ENCODE peak calls at places on chromosomes 6 and 20, in five cellular contexts. One of them, this sample, is unnamed.

GRCh38 chr6:166257911-166258318 is 50.3 kb downstream of the PRR18 start:
- DNase-seq in breast epithelium: no peak
- DNase-seq in Panc1: no peak
- DNase-seq in GM23338: no peak
- DNase-seq in sigmoid colon: no peak
- DNase-seq in this sample: no peak

GRCh38 chr6:133863228-133863627 is 25.7 kb upstream of the TCF21 start:
- DNase-seq in breast epithelium: no peak
- DNase-seq in Panc1: no peak
- DNase-seq in GM23338: no peak
- DNase-seq in sigmoid colon: no peak
- DNase-seq in this sample: no peak

GRCh38 chr6:136607204-136607931 is 57.1 kb upstream of the MAP7 start:
- DNase-seq in breast epithelium: no peak
- DNase-seq in Panc1: peak; percentile 27
- DNase-seq in GM23338: no peak
- DNase-seq in sigmoid colon: no peak
- DNase-seq in this sample: peak; percentile 31

GRCh38 chr6:139722540-139722939 is 348.1 kb upstream of the CITED2 start:
- DNase-seq in breast epithelium: no peak
- DNase-seq in Panc1: no peak
- DNase-seq in GM23338: no peak
- DNase-seq in sigmoid colon: no peak
- DNase-seq in this sample: no peak

GRCh38 chr6:125858427-125859320 is 67.9 kb downstream of the NCOA7 start:
- DNase-seq in breast epithelium: peak; percentile 55
- DNase-seq in Panc1: peak; percentile 18
- DNase-seq in GM23338: peak; percentile 96
- DNase-seq in sigmoid colon: peak; percentile 67
- DNase-seq in this sample: peak; percentile 67

GRCh38 chr6:31493875-31494694 is 3.9 kb upstream of the MICB start:
- DNase-seq in breast epithelium: peak; percentile 77
- DNase-seq in Panc1: no peak
- DNase-seq in GM23338: peak; percentile 93
- DNase-seq in sigmoid colon: peak; percentile 84
- DNase-seq in this sample: peak; percentile 73

GRCh38 chr6:45667766-45668165 is 290.0 kb upstream of the SUPT3H start:
- DNase-seq in breast epithelium: no peak
- DNase-seq in Panc1: no peak
- DNase-seq in GM23338: no peak
- DNase-seq in sigmoid colon: no peak
- DNase-seq in this sample: no peak

GRCh38 chr6:87164506-87164905 is 9.1 kb downstream of the ZNF292 start:
- DNase-seq in breast epithelium: no peak
- DNase-seq in Panc1: no peak
- DNase-seq in GM23338: no peak
- DNase-seq in sigmoid colon: no peak
- DNase-seq in this sample: no peak

GRCh38 chr6:47633141-47633540 is 65.2 kb upstream of the ADGRF4 start:
- DNase-seq in breast epithelium: no peak
- DNase-seq in Panc1: no peak
- DNase-seq in GM23338: peak; percentile 19
- DNase-seq in sigmoid colon: no peak
- DNase-seq in this sample: no peak

GRCh38 chr6:170052991-170053821 is 237.7 kb downstream of the DLL1 start:
- DNase-seq in breast epithelium: peak; percentile 51
- DNase-seq in Panc1: no peak
- DNase-seq in GM23338: no peak
- DNase-seq in sigmoid colon: peak; percentile 60
- DNase-seq in this sample: no peak

GRCh38 chr20:6122111-6122872 is 538 bp downstream of the FERMT1 start:
- DNase-seq in breast epithelium: no peak
- DNase-seq in Panc1: no peak
- DNase-seq in GM23338: peak; percentile 66
- DNase-seq in sigmoid colon: no peak
- DNase-seq in this sample: peak; percentile 68

GRCh38 chr6:37077459-37078296 is 72.2 kb downstream of the FGD2 start:
- DNase-seq in breast epithelium: peak; percentile 61
- DNase-seq in Panc1: no peak
- DNase-seq in GM23338: peak; percentile 87
- DNase-seq in sigmoid colon: peak; percentile 94
- DNase-seq in this sample: peak; percentile 14

GRCh38 chr6:38134704-38135088 is 315.2 kb downstream of the ZFAND3 start:
- DNase-seq in breast epithelium: no peak
- DNase-seq in Panc1: no peak
- DNase-seq in GM23338: no peak
- DNase-seq in sigmoid colon: no peak
- DNase-seq in this sample: no peak

GRCh38 chr6:163945813-163946212 is 531.3 kb downstream of the QKI start:
- DNase-seq in breast epithelium: no peak
- DNase-seq in Panc1: no peak
- DNase-seq in GM23338: peak; percentile 54
- DNase-seq in sigmoid colon: no peak
- DNase-seq in this sample: peak; percentile 61

GRCh38 chr6:168494726-168495125 is 53.7 kb downstream of the SMOC2 start:
- DNase-seq in breast epithelium: no peak
- DNase-seq in Panc1: no peak
- DNase-seq in GM23338: no peak
- DNase-seq in sigmoid colon: no peak
- DNase-seq in this sample: no peak

GRCh38 chr6:2920671-2921112 is 17.6 kb upstream of the SERPINB9 start:
- DNase-seq in breast epithelium: no peak
- DNase-seq in Panc1: no peak
- DNase-seq in GM23338: peak; percentile 60
- DNase-seq in sigmoid colon: no peak
- DNase-seq in this sample: no peak

GRCh38 chr6:47407295-47408281 is 70.0 kb upstream of the CD2AP start:
- DNase-seq in breast epithelium: no peak
- DNase-seq in Panc1: no peak
- DNase-seq in GM23338: no peak
- DNase-seq in sigmoid colon: no peak
- DNase-seq in this sample: no peak

GRCh38 chr6:45185403-45186251 is 142.5 kb upstream of the RUNX2 start:
- DNase-seq in breast epithelium: no peak
- DNase-seq in Panc1: no peak
- DNase-seq in GM23338: no peak
- DNase-seq in sigmoid colon: no peak
- DNase-seq in this sample: no peak

GRCh38 chr6:40678941-40679340 is 91.8 kb upstream of the LRFN2 start:
- DNase-seq in breast epithelium: no peak
- DNase-seq in Panc1: no peak
- DNase-seq in GM23338: no peak
- DNase-seq in sigmoid colon: no peak
- DNase-seq in this sample: no peak

GRCh38 chr6:87945966-87946365 is 101.7 kb upstream of the SPACA1 start:
- DNase-seq in breast epithelium: no peak
- DNase-seq in Panc1: no peak
- DNase-seq in GM23338: no peak
- DNase-seq in sigmoid colon: no peak
- DNase-seq in this sample: peak; percentile 80

GRCh38 chr6:148746363-148747144 is at the start of gene UST:
- DNase-seq in breast epithelium: peak; percentile 68
- DNase-seq in Panc1: no peak
- DNase-seq in GM23338: peak; percentile 94
- DNase-seq in sigmoid colon: peak; percentile 96
- DNase-seq in this sample: peak; percentile 87

GRCh38 chr6:128630213-128630612 is 109.8 kb upstream of the PTPRK start:
- DNase-seq in breast epithelium: no peak
- DNase-seq in Panc1: no peak
- DNase-seq in GM23338: no peak
- DNase-seq in sigmoid colon: no peak
- DNase-seq in this sample: no peak

GRCh38 chr6:53725791-53726575 is 60.4 kb upstream of the KLHL31 start:
- DNase-seq in breast epithelium: peak; percentile 74
- DNase-seq in Panc1: peak; percentile 50
- DNase-seq in GM23338: peak; percentile 88
- DNase-seq in sigmoid colon: peak; percentile 86
- DNase-seq in this sample: peak; percentile 71

GRCh38 chr20:576156-576555 is 32.6 kb upstream of the CSNK2A1 start:
- DNase-seq in breast epithelium: no peak
- DNase-seq in Panc1: no peak
- DNase-seq in GM23338: no peak
- DNase-seq in sigmoid colon: no peak
- DNase-seq in this sample: no peak

GRCh38 chr6:111057074-111057752 is 30.1 kb upstream of the SLC16A10 start:
- DNase-seq in breast epithelium: no peak
- DNase-seq in Panc1: peak; percentile 47
- DNase-seq in GM23338: peak; percentile 73
- DNase-seq in sigmoid colon: no peak
- DNase-seq in this sample: peak; percentile 17

GRCh38 chr6:14117158-14118090 is at the start of gene CD83:
- DNase-seq in breast epithelium: no peak
- DNase-seq in Panc1: no peak
- DNase-seq in GM23338: peak; percentile 84
- DNase-seq in sigmoid colon: peak; percentile 78
- DNase-seq in this sample: peak; percentile 56
- TF ChIP-seq POLR2AphosphoS5 in breast epithelium: peak; percentile 5
- TF ChIP-seq POLR2AphosphoS5 in Panc1: no peak
- TF ChIP-seq POLR2AphosphoS5 in GM23338: peak; percentile 54
- TF ChIP-seq POLR2AphosphoS5 in sigmoid colon: peak; percentile 59
- TF ChIP-seq POLR2AphosphoS5 in this sample: peak; percentile 4

GRCh38 chr20:22382742-22383141 is 201.6 kb downstream of the FOXA2 start:
- DNase-seq in breast epithelium: no peak
- DNase-seq in Panc1: no peak
- DNase-seq in GM23338: no peak
- DNase-seq in sigmoid colon: no peak
- DNase-seq in this sample: no peak
- H3K4me1 ChIP-seq in breast epithelium: no peaks in the 10 kb centered on the region
- H3K4me1 ChIP-seq in Panc1: peaks cover 18% of the 10 kb centered on the region
- H3K4me1 ChIP-seq in GM23338: no peaks in the 10 kb centered on the region
- H3K4me1 ChIP-seq in sigmoid colon: no peaks in the 10 kb centered on the region
- H3K4me1 ChIP-seq in this sample: no peaks in the 10 kb centered on the region

GRCh38 chr6:108117427-108118358 is 43.2 kb upstream of the OSTM1 start:
- DNase-seq in breast epithelium: no peak
- DNase-seq in Panc1: no peak
- DNase-seq in GM23338: peak; percentile 88
- DNase-seq in sigmoid colon: no peak
- DNase-seq in this sample: no peak
- H3K27me3 ChIP-seq in breast epithelium: no peaks in the 10 kb centered on the region
- H3K27me3 ChIP-seq in Panc1: peaks cover 16% of the 10 kb centered on the region
- H3K27me3 ChIP-seq in GM23338: peaks cover 100% of the 10 kb centered on the region
- H3K27me3 ChIP-seq in sigmoid colon: peaks cover 100% of the 10 kb centered on the region
- H3K27me3 ChIP-seq in this sample: peaks cover 21% of the 10 kb centered on the region

DNA sequence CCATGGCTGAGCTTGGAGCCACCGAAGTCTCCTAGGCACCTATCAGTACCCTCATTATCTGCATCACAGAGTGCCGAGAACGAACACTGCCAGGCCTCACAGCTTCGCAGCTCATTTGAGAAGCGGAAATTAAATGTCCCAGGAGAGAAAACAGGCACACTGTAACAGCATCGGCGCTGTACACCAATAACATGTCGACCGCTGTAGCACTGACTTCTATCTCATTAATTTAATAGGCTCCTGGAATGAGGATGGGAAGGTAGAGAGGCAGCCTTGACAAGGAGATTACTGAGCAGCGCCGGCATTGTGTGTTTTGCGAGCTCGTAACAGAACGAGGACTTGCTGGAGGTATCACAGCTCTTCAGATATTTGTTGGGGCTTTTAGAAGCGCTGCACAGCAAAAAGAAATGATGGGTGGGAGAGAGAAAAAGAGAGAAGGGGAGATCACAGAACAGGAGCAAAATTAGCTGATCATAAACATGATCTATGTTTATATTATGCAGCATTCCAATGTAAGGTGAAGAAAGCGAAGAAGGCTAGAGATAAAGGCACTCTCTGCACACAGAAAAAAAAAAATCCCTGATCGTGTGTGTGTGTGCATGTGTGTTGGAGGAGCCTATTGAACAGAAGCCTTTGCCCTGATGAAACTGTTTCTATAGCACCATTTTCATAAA is 29.2 kb downstream of the ID4 start:
- DNase-seq in breast epithelium: no peak
- DNase-seq in Panc1: no peak
- DNase-seq in GM23338: no peak
- DNase-seq in sigmoid colon: no peak
- DNase-seq in this sample: no peak
- TF ChIP-seq POLR2AphosphoS5 in breast epithelium: no peak
- TF ChIP-seq POLR2AphosphoS5 in Panc1: no peak
- TF ChIP-seq POLR2AphosphoS5 in GM23338: no peak
- TF ChIP-seq POLR2AphosphoS5 in sigmoid colon: no peak
- TF ChIP-seq POLR2AphosphoS5 in this sample: no peak

This sample was measured in prostate gland.